ENCODE peak calls at places on chromosomes 5 and 9, in four cellular contexts. I is occipital lobe, C is lower lobe of right lung, V is HT-29. F is an unnamed sample.

GRCh38 chr9:95406114-95406513 is 88.6 kb upstream of the FANCC start:
- DNase-seq in I (no peak), C (no peak), V (no peak), F (no peak)

GRCh38 chr5:72206160-72206559 is 98.9 kb downstream of the MAP1B start:
- DNase-seq in I (no peak), C (no peak), V (no peak), F (no peak)

GRCh38 chr9:38668791-38669466 is 48.5 kb upstream of the ANKRD18A start:
- DNase-seq in I (no peak), C (no peak), V (no peak), F (no peak)

GRCh38 chr9:129944501-129945116 is 98.4 kb downstream of the FNBP1 start:
- DNase-seq in I (no peak), C (no peak), V (no peak), F (peak)

GRCh38 chr5:132831095-132831860 is 831 bp upstream of the SHROOM1 start:
- DNase-seq in I (no peak), C (no peak), V (no peak), F (no peak)

GRCh38 chr9:109542922-109543321 is 44.8 kb upstream of the PTPN3 start:
- DNase-seq in I (no peak), C (no peak), V (no peak), F (no peak)

GRCh38 chr5:69309380-69309779 is 23.2 kb downstream of the CCDC125 start:
- DNase-seq in I (no peak), C (no peak), V (no peak), F (no peak)

GRCh38 chr5:105350406-105351140 is 1788.0 kb upstream of the NUDT12 start:
- DNase-seq in I (no peak), C (no peak), V (no peak), F (no peak)